ENCODE peak calls at places on chromosomes 3 and 15, in seven cellular contexts. One of them, this sample, is unnamed.

GRCh38 chr15:91915576-91915975 is 62.1 kb downstream of the SLCO3A1 start:
- DNase-seq in neural progenitor cell: no peak
- DNase-seq in AG04449: no peak
- DNase-seq in psoas muscle: no peak
- DNase-seq in body of pancreas: no peak
- DNase-seq in heart left ventricle: no peak
- DNase-seq in ovary: no peak
- DNase-seq in this sample: no peak

GRCh38 chr15:63086967-63087366 is 34.7 kb upstream of the LACTB start:
- DNase-seq in heart left ventricle: no peak
- DNase-seq in ovary: no peak
- DNase-seq in AG04449: no peak
- DNase-seq in neural progenitor cell: no peak
- DNase-seq in psoas muscle: no peak
- DNase-seq in body of pancreas: no peak
- DNase-seq in this sample: no peak

GRCh38 chr15:83845230-83845629 is 191.3 kb downstream of the ADAMTSL3 start:
- DNase-seq in AG04449: no peak
- DNase-seq in neural progenitor cell: no peak
- DNase-seq in ovary: no peak
- DNase-seq in heart left ventricle: no peak
- DNase-seq in body of pancreas: no peak
- DNase-seq in psoas muscle: no peak
- DNase-seq in this sample: no peak

GRCh38 chr3:8318002-8318649 is 183.5 kb upstream of the LMCD1 start:
- DNase-seq in heart left ventricle: no peak
- DNase-seq in AG04449: peak
- DNase-seq in psoas muscle: no peak
- DNase-seq in body of pancreas: no peak
- DNase-seq in ovary: no peak
- DNase-seq in neural progenitor cell: no peak
- DNase-seq in this sample: no peak

GRCh38 chr3:116000315-116000714 is 377.0 kb downstream of the GAP43 start:
- DNase-seq in ovary: no peak
- DNase-seq in body of pancreas: peak
- DNase-seq in neural progenitor cell: no peak
- DNase-seq in psoas muscle: no peak
- DNase-seq in heart left ventricle: no peak
- DNase-seq in AG04449: peak
- DNase-seq in this sample: no peak

GRCh38 chr15:75200765-75201608 is 695 bp upstream of the C15orf39 start:
- DNase-seq in body of pancreas: peak
- DNase-seq in AG04449: no peak
- DNase-seq in neural progenitor cell: peak
- DNase-seq in psoas muscle: no peak
- DNase-seq in ovary: peak
- DNase-seq in heart left ventricle: no peak
- DNase-seq in this sample: no peak

GRCh38 chr3:20575153-20575552 is 389.1 kb upstream of the SGO1 start:
- DNase-seq in heart left ventricle: no peak
- DNase-seq in neural progenitor cell: peak
- DNase-seq in psoas muscle: no peak
- DNase-seq in ovary: no peak
- DNase-seq in body of pancreas: no peak
- DNase-seq in AG04449: peak
- DNase-seq in this sample: no peak

GRCh38 chr3:183369626-183370025 is 58.8 kb downstream of the MCF2L2 start:
- DNase-seq in body of pancreas: no peak
- DNase-seq in ovary: no peak
- DNase-seq in AG04449: no peak
- DNase-seq in psoas muscle: no peak
- DNase-seq in neural progenitor cell: no peak
- DNase-seq in heart left ventricle: no peak
- DNase-seq in this sample: no peak

GRCh38 chr3:120062474-120062873 is 31.8 kb downstream of the GSK3B start:
- DNase-seq in AG04449: no peak
- DNase-seq in body of pancreas: no peak
- DNase-seq in ovary: no peak
- DNase-seq in psoas muscle: no peak
- DNase-seq in neural progenitor cell: no peak
- DNase-seq in heart left ventricle: no peak
- DNase-seq in this sample: peak

GRCh38 chr3:37861540-37862051 is at the start of gene CTDSPL:
- DNase-seq in ovary: peak
- DNase-seq in neural progenitor cell: peak
- DNase-seq in psoas muscle: peak
- DNase-seq in body of pancreas: peak
- DNase-seq in heart left ventricle: peak
- DNase-seq in AG04449: no peak
- DNase-seq in this sample: no peak

GRCh38 chr3:127697531-127698240 is 24.9 kb downstream of the ABTB1 start:
- DNase-seq in neural progenitor cell: peak
- DNase-seq in body of pancreas: peak
- DNase-seq in AG04449: no peak
- DNase-seq in ovary: peak
- DNase-seq in heart left ventricle: peak
- DNase-seq in psoas muscle: peak
- DNase-seq in this sample: peak

GRCh38 chr3:179513867-179514266 is 48.9 kb upstream of the ACTL6A start:
- DNase-seq in psoas muscle: no peak
- DNase-seq in body of pancreas: no peak
- DNase-seq in ovary: no peak
- DNase-seq in neural progenitor cell: no peak
- DNase-seq in AG04449: no peak
- DNase-seq in heart left ventricle: no peak
- DNase-seq in this sample: no peak

GRCh38 chr3:64919934-64920333 is 232.1 kb upstream of the ADAMTS9 start:
- DNase-seq in ovary: no peak
- DNase-seq in neural progenitor cell: no peak
- DNase-seq in body of pancreas: no peak
- DNase-seq in heart left ventricle: no peak
- DNase-seq in psoas muscle: no peak
- DNase-seq in AG04449: no peak
- DNase-seq in this sample: no peak

GRCh38 chr3:186570941-186571643 is 572 bp downstream of the DNAJB11 start:
- DNase-seq in body of pancreas: no peak
- DNase-seq in AG04449: no peak
- DNase-seq in psoas muscle: no peak
- DNase-seq in ovary: no peak
- DNase-seq in neural progenitor cell: no peak
- DNase-seq in heart left ventricle: no peak
- DNase-seq in this sample: no peak

GRCh38 chr3:181695661-181696491 is 15.8 kb upstream of the SOX2 start:
- DNase-seq in AG04449: no peak
- DNase-seq in body of pancreas: no peak
- DNase-seq in ovary: no peak
- DNase-seq in heart left ventricle: no peak
- DNase-seq in neural progenitor cell: peak
- DNase-seq in psoas muscle: no peak
- DNase-seq in this sample: no peak

GRCh38 chr15:67303490-67304363 is 49.1 kb downstream of the IQCH start:
- DNase-seq in body of pancreas: peak
- DNase-seq in neural progenitor cell: peak
- DNase-seq in psoas muscle: no peak
- DNase-seq in heart left ventricle: no peak
- DNase-seq in AG04449: no peak
- DNase-seq in ovary: no peak
- DNase-seq in this sample: peak

GRCh38 chr15:101503296-101503599 is 13.7 kb upstream of the PCSK6 start:
- DNase-seq in ovary: no peak
- DNase-seq in heart left ventricle: no peak
- DNase-seq in neural progenitor cell: no peak
- DNase-seq in body of pancreas: no peak
- DNase-seq in AG04449: no peak
- DNase-seq in psoas muscle: no peak
- DNase-seq in this sample: no peak

GRCh38 chr3:120780977-120781376 is 38.4 kb downstream of the GTF2E1 start:
- DNase-seq in heart left ventricle: no peak
- DNase-seq in psoas muscle: peak
- DNase-seq in body of pancreas: peak
- DNase-seq in ovary: no peak
- DNase-seq in neural progenitor cell: no peak
- DNase-seq in AG04449: no peak
- DNase-seq in this sample: no peak

GRCh38 chr3:72150634-72151412 is 365.9 kb upstream of the PROK2 start:
- DNase-seq in ovary: no peak
- DNase-seq in AG04449: no peak
- DNase-seq in psoas muscle: no peak
- DNase-seq in heart left ventricle: no peak
- DNase-seq in body of pancreas: peak
- DNase-seq in neural progenitor cell: no peak
- DNase-seq in this sample: no peak

GRCh38 chr3:120683213-120683612 is 1.2 kb upstream of the HGD start:
- DNase-seq in heart left ventricle: peak
- DNase-seq in ovary: no peak
- DNase-seq in body of pancreas: peak
- DNase-seq in psoas muscle: no peak
- DNase-seq in AG04449: no peak
- DNase-seq in neural progenitor cell: no peak
- DNase-seq in this sample: peak

DNA sequence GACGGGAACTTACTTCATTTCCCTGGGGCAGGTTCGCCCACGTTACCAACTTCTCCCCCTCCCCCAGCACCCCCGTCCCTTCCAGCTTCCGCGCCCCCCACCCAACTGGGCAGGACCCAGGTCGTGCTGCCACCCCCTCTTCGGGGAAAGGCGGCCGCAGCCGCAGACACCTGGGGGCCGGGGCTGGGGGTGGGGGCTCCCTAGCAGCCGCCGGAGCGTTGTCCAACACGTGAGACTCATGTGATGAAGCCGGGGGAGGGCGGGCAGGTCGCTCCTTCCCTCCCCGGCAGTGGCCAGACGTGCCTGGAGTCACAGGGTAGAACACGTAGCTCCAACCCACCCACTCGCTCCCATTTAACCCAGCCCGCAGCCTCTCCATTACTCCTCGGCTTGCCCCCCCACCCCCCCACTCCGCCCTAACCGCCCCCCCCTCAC is 254 bp upstream of the BHLHE40 start:
- DNase-seq in body of pancreas: peak
- DNase-seq in psoas muscle: peak
- DNase-seq in heart left ventricle: peak
- DNase-seq in ovary: peak
- DNase-seq in neural progenitor cell: peak
- DNase-seq in AG04449: peak
- DNase-seq in this sample: peak
- H3K4me3 ChIP-seq in body of pancreas: no peak
- H3K4me3 ChIP-seq in psoas muscle: peak
- H3K4me3 ChIP-seq in heart left ventricle: peak
- H3K4me3 ChIP-seq in ovary: peak
- H3K4me3 ChIP-seq in neural progenitor cell: peak
- H3K4me3 ChIP-seq in AG04449: peak
- H3K4me3 ChIP-seq in this sample: peak

DNA sequence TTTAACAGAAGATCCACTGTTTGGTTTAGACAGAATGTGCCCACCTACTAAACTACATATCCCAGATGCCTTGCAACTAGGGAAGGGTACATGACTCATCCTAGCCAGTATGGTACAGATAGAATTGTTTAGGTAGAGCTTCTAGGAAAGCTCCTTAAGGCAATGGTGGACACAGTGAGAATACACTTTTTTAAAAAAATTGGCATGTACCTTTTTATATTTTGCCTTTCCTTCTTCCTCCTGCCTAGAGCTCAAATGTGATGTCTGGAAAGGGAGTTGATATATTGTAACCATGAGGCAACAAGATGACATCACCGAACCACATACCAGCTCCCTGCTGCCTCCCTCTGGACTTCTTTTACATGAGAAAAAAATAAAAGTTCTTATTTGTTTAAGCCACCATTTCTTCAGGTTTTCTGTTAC is 14.4 kb upstream of the C3orf80 start:
- DNase-seq in neural progenitor cell: no peak
- DNase-seq in AG04449: peak
- DNase-seq in ovary: no peak
- DNase-seq in body of pancreas: peak
- DNase-seq in psoas muscle: no peak
- DNase-seq in heart left ventricle: no peak
- DNase-seq in this sample: no peak
- TF ChIP-seq CTCF in neural progenitor cell: peak
- TF ChIP-seq CTCF in AG04449: peak
- TF ChIP-seq CTCF in ovary: no peak
- TF ChIP-seq CTCF in body of pancreas: peak
- TF ChIP-seq CTCF in psoas muscle: no peak
- TF ChIP-seq CTCF in heart left ventricle: no peak
- TF ChIP-seq CTCF in this sample: peak

GRCh38 chr3:172213765-172214358 is 174.5 kb downstream of the FNDC3B start:
- DNase-seq in neural progenitor cell: no peak
- DNase-seq in ovary: no peak
- DNase-seq in AG04449: no peak
- DNase-seq in heart left ventricle: no peak
- DNase-seq in psoas muscle: no peak
- DNase-seq in body of pancreas: no peak
- DNase-seq in this sample: no peak

GRCh38 chr3:172210355-172210754 is 171.0 kb downstream of the FNDC3B start:
- DNase-seq in neural progenitor cell: no peak
- DNase-seq in ovary: no peak
- DNase-seq in psoas muscle: no peak
- DNase-seq in body of pancreas: no peak
- DNase-seq in AG04449: no peak
- DNase-seq in heart left ventricle: no peak
- DNase-seq in this sample: no peak

GRCh38 chr3:172216267-172216666 is 176.9 kb downstream of the FNDC3B start:
- DNase-seq in heart left ventricle: no peak
- DNase-seq in body of pancreas: no peak
- DNase-seq in ovary: no peak
- DNase-seq in psoas muscle: no peak
- DNase-seq in AG04449: no peak
- DNase-seq in neural progenitor cell: no peak
- DNase-seq in this sample: no peak

GRCh38 chr3:172211123-172211522 is 171.7 kb downstream of the FNDC3B start:
- DNase-seq in ovary: no peak
- DNase-seq in body of pancreas: no peak
- DNase-seq in heart left ventricle: no peak
- DNase-seq in psoas muscle: no peak
- DNase-seq in neural progenitor cell: no peak
- DNase-seq in AG04449: no peak
- DNase-seq in this sample: no peak

DNA sequence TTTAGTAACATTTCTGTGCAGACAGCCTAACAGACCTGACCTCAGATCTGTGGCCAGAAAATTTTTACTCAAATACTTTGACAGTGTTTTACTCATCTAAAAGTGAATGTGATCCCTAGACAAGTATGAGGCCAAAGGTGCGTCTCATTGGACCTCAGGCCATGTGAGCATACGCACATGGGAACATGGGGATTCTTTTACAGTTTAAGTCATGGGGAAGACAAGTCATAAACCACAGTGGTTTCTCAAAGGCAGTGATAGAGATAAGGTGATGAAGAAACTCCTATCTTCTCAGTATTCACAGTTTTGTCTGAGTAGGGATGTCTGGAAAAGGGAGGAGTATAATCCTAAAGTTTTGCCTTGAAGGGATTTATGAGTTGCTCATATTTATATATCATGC is 173.8 kb downstream of the FNDC3B start:
- DNase-seq in ovary: no peak
- DNase-seq in heart left ventricle: no peak
- DNase-seq in neural progenitor cell: no peak
- DNase-seq in psoas muscle: no peak
- DNase-seq in AG04449: no peak
- DNase-seq in body of pancreas: no peak
- DNase-seq in this sample: no peak
- H3K4me3 ChIP-seq in ovary: no peak
- H3K4me3 ChIP-seq in heart left ventricle: no peak
- H3K4me3 ChIP-seq in neural progenitor cell: no peak
- H3K4me3 ChIP-seq in psoas muscle: no peak
- H3K4me3 ChIP-seq in AG04449: no peak
- H3K4me3 ChIP-seq in body of pancreas: no peak
- H3K4me3 ChIP-seq in this sample: no peak

GRCh38 chr3:82163907-82164520 is 402.6 kb upstream of the GBE1 start:
- DNase-seq in neural progenitor cell: peak
- DNase-seq in heart left ventricle: no peak
- DNase-seq in AG04449: no peak
- DNase-seq in body of pancreas: no peak
- DNase-seq in psoas muscle: no peak
- DNase-seq in ovary: no peak
- DNase-seq in this sample: no peak
- TF ChIP-seq CTCF in neural progenitor cell: peak
- TF ChIP-seq CTCF in heart left ventricle: peak
- TF ChIP-seq CTCF in AG04449: no peak
- TF ChIP-seq CTCF in body of pancreas: peak
- TF ChIP-seq CTCF in psoas muscle: peak
- TF ChIP-seq CTCF in ovary: no peak
- TF ChIP-seq CTCF in this sample: no peak